ENCODE peak calls at places on chromosome 5, in ten cellular contexts. Q is bronchial epithelial cell; Z is lung; P is OCI-LY7; E is cardiac muscle cell; J is AG10803; A is effector memory CD4-positive, alpha-beta T cell; F is body of pancreas; X is CD8-positive, alpha-beta memory T cell; G is kidney epithelial cell. C is an unnamed sample.

GRCh38 chr5:34976347-34976746 is 47.0 kb downstream of the DNAJC21 start:
- DNase-seq in Q (no peak), Z (no peak), P (no peak), E (no peak), J (no peak), A (no peak), F (no peak), X (no peak), G (no peak), C (no peak)

GRCh38 chr5:154071799-154072781 is 33.3 kb downstream of the MFAP3 start:
- DNase-seq in Q (peak), Z (peak), P (peak), E (peak), J (peak), A (peak), F (peak), X (peak), G (no peak), C (peak)

GRCh38 chr5:74255692-74256091 is 384.8 kb downstream of the ENC1 start:
- DNase-seq in Q (no peak), Z (no peak), P (no peak), E (no peak), J (no peak), A (no peak), F (no peak), X (no peak), G (no peak), C (no peak)

GRCh38 chr5:132497488-132497997 is 7.0 kb upstream of the IRF1 start:
- DNase-seq in Q (peak), Z (peak), P (peak), E (peak), J (peak), A (no peak), F (peak), X (no peak), G (peak), C (no peak)

GRCh38 chr5:664343-664993 is 28.7 kb downstream of the TPPP start:
- DNase-seq in Q (no peak), Z (no peak), P (no peak), E (no peak), J (no peak), A (no peak), F (peak), X (no peak), G (no peak), C (no peak)

GRCh38 chr5:66324357-66324756 is 180.3 kb downstream of the SREK1 start:
- DNase-seq in Q (no peak), Z (no peak), P (no peak), E (no peak), J (no peak), A (no peak), F (peak), X (no peak), G (no peak), C (no peak)

GRCh38 chr5:14413331-14413750 is 168.3 kb upstream of the OTULINL start:
- DNase-seq in Q (no peak), Z (no peak), P (no peak), E (no peak), J (no peak), A (no peak), F (no peak), X (no peak), G (no peak), C (no peak)

GRCh38 chr5:137778772-137779564 is 24.8 kb upstream of the HNRNPA0 start:
- DNase-seq in Q (peak), Z (no peak), P (peak), E (peak), J (peak), A (no peak), F (no peak), X (no peak), G (no peak), C (no peak)

GRCh38 chr5:181191526-181192336 is 13.3 kb downstream of the TRIM7 start:
- DNase-seq in Q (peak), Z (peak), P (peak), E (peak), J (peak), A (peak), F (peak), X (peak), G (no peak), C (peak)

GRCh38 chr5:38536968-38537367 is 19.5 kb downstream of the LIFR start:
- DNase-seq in Q (peak), Z (no peak), P (no peak), E (no peak), J (no peak), A (no peak), F (no peak), X (no peak), G (no peak), C (no peak)

GRCh38 chr5:92916036-92916435 is 665.0 kb downstream of the NR2F1-AS1 start:
- DNase-seq in Q (peak), Z (no peak), P (no peak), E (peak), J (peak), A (no peak), F (no peak), X (no peak), G (no peak), C (no peak)

GRCh38 chr5:6184481-6184880 is 193.9 kb downstream of the MED10 start:
- DNase-seq in Q (no peak), Z (no peak), P (no peak), E (no peak), J (no peak), A (no peak), F (no peak), X (no peak), G (no peak), C (no peak)

GRCh38 chr5:146007270-146007669 is 70.9 kb downstream of the SH3RF2 start:
- DNase-seq in Q (no peak), Z (no peak), P (no peak), E (no peak), J (peak), A (no peak), F (no peak), X (no peak), G (no peak), C (no peak)

GRCh38 chr5:15791859-15792258 is 291.9 kb downstream of the FBXL7 start:
- DNase-seq in Q (no peak), Z (no peak), P (no peak), E (no peak), J (peak), A (no peak), F (no peak), X (no peak), G (no peak), C (no peak)

GRCh38 chr5:429453-430188 is 13.4 kb upstream of the EXOC3 start:
- DNase-seq in Q (no peak), Z (no peak), P (no peak), E (peak), J (peak), A (no peak), F (no peak), X (no peak), G (no peak), C (no peak)

GRCh38 chr5:61023131-61023530 is 78.1 kb downstream of the NDUFAF2 start:
- DNase-seq in Q (no peak), Z (no peak), P (no peak), E (peak), J (peak), A (no peak), F (no peak), X (no peak), G (no peak), C (no peak)

GRCh38 chr5:96714951-96715451 is 52.8 kb downstream of the CAST start:
- DNase-seq in Q (peak), Z (peak), P (peak), E (peak), J (peak), A (peak), F (peak), X (peak), G (no peak), C (peak)

GRCh38 chr5:103505581-103506305 is 56.8 kb downstream of the NUDT12 start:
- DNase-seq in Q (peak), Z (no peak), P (no peak), E (peak), J (peak), A (no peak), F (no peak), X (no peak), G (no peak), C (no peak)

GRCh38 chr5:67089200-67089725 is 107.3 kb downstream of the CD180 start:
- DNase-seq in Q (peak), Z (no peak), P (no peak), E (no peak), J (peak), A (no peak), F (no peak), X (no peak), G (no peak), C (no peak)

GRCh38 chr5:127878174-127878750 is 175.1 kb downstream of the CCDC192 start:
- DNase-seq in Q (peak), Z (peak), P (peak), E (peak), J (peak), A (no peak), F (peak), X (no peak), G (no peak), C (no peak)

GRCh38 chr5:6868816-6869215 is 155.6 kb downstream of the TENT4A start:
- DNase-seq in Q (no peak), Z (no peak), P (no peak), E (no peak), J (no peak), A (no peak), F (no peak), X (no peak), G (no peak), C (no peak)

GRCh38 chr5:3059488-3059887 is 308.0 kb upstream of the IRX2 start:
- DNase-seq in Q (no peak), Z (no peak), P (no peak), E (no peak), J (no peak), A (no peak), F (no peak), X (no peak), G (no peak), C (no peak)

GRCh38 chr5:132915681-132916080 is 42.2 kb downstream of the LEAP2 start:
- DNase-seq in Q (peak), Z (no peak), P (peak), E (peak), J (no peak), A (no peak), F (no peak), X (no peak), G (no peak), C (no peak)

GRCh38 chr5:66882592-66883227 is 286.5 kb downstream of the MAST4 start:
- DNase-seq in Q (peak), Z (no peak), P (no peak), E (peak), J (no peak), A (no peak), F (no peak), X (no peak), G (no peak), C (no peak)

GRCh38 chr5:168898261-168898911 is 319.2 kb upstream of the PANK3 start:
- DNase-seq in Q (no peak), Z (no peak), P (no peak), E (no peak), J (no peak), A (no peak), F (no peak), X (no peak), G (no peak), C (no peak)

GRCh38 chr5:130743091-130743490 is 422.0 kb downstream of the HINT1 start:
- DNase-seq in Q (no peak), Z (no peak), P (no peak), E (no peak), J (no peak), A (no peak), F (no peak), X (no peak), G (no peak), C (no peak)

GRCh38 chr5:16759147-16759800 is 142.5 kb upstream of the RETREG1 start:
- DNase-seq in Q (no peak), Z (no peak), P (no peak), E (no peak), J (no peak), A (no peak), F (no peak), X (no peak), G (no peak), C (no peak)

GRCh38 chr5:174773371-174773770 is 49.0 kb downstream of the MSX2 start:
- DNase-seq in Q (no peak), Z (no peak), P (no peak), E (no peak), J (no peak), A (no peak), F (no peak), X (no peak), G (no peak), C (no peak)

GRCh38 chr5:92963801-92964200 is 617.2 kb downstream of the NR2F1-AS1 start:
- DNase-seq in Q (peak), Z (no peak), P (no peak), E (no peak), J (no peak), A (no peak), F (no peak), X (no peak), G (no peak), C (no peak)

GRCh38 chr5:172833372-172833690 is 720 bp upstream of the ERGIC1 start:
- DNase-seq in Q (no peak), Z (no peak), P (no peak), E (no peak), J (no peak), A (no peak), F (no peak), X (no peak), G (no peak), C (no peak)
- H3K4me3 ChIP-seq in Q (no peak), Z (no peak), P (peak), E (peak), J (peak), A (peak), F (no peak), X (no peak), G (no peak), C (peak)

DNA sequence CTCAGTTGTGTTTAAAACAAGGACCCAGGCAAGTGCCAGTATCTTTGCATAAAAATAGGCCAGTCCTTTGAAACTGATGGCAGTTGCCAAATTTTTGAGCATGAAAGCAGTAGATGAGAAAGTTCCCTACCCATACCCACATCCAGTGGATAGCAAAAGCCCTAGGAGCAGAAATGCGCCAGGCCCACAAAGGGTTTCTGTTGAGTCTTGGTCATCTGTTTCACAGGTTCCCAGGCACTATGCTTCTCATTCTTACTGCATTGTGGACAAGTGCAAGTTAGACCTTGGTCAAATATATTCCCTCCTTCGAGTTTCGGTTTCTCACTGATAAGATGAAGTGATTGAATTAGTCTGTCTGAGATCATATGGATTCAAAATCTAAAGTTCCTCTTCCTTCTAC is 152.3 kb downstream of the NR3C1 start:
- DNase-seq in Q (no peak), Z (no peak), P (no peak), E (no peak), J (no peak), A (no peak), F (no peak), X (no peak), G (no peak), C (no peak)
- H3K4me3 ChIP-seq in Q (no peak), Z (no peak), P (no peak), E (no peak), J (no peak), A (no peak), F (no peak), X (no peak), G (no peak), C (no peak)

GRCh38 chr5:125006011-125006685 is 259.7 kb upstream of the ZNF608 start:
- DNase-seq in Q (no peak), Z (no peak), P (peak), E (no peak), J (no peak), A (no peak), F (no peak), X (no peak), G (no peak), C (no peak)

GRCh38 chr5:125004009-125004408 is 257.6 kb upstream of the ZNF608 start:
- DNase-seq in Q (no peak), Z (no peak), P (no peak), E (no peak), J (no peak), A (no peak), F (no peak), X (no peak), G (no peak), C (no peak)

GRCh38 chr5:125002727-125003598 is 256.5 kb upstream of the ZNF608 start:
- DNase-seq in Q (no peak), Z (no peak), P (no peak), E (no peak), J (no peak), A (no peak), F (no peak), X (no peak), G (no peak), C (no peak)

GRCh38 chr5:125011014-125011413 is 264.6 kb upstream of the ZNF608 start:
- DNase-seq in Q (no peak), Z (no peak), P (no peak), E (no peak), J (no peak), A (no peak), F (no peak), X (no peak), G (no peak), C (no peak)

GRCh38 chr5:125005287-125005686 is 258.8 kb upstream of the ZNF608 start:
- DNase-seq in Q (no peak), Z (no peak), P (peak), E (no peak), J (no peak), A (no peak), F (no peak), X (no peak), G (no peak), C (no peak)
- H3K4me3 ChIP-seq in Q (no peak), Z (no peak), P (peak), E (no peak), J (no peak), A (no peak), F (no peak), X (no peak), G (no peak), C (no peak)

GRCh38 chr5:176817864-176818377 is 7.6 kb downstream of the UNC5A start:
- DNase-seq in Q (no peak), Z (no peak), P (no peak), E (peak), J (no peak), A (no peak), F (no peak), X (no peak), G (no peak), C (no peak)
- H3K4me3 ChIP-seq in Q (peak), Z (no peak), P (no peak), E (peak), J (no peak), A (peak), F (no peak), X (no peak), G (peak), C (peak)

GRCh38 chr5:150623152-150623877 is 17.1 kb upstream of the SYNPO start:
- DNase-seq in Q (no peak), Z (no peak), P (no peak), E (no peak), J (no peak), A (no peak), F (no peak), X (no peak), G (no peak), C (no peak)
- H3K4me3 ChIP-seq in Q (no peak), Z (no peak), P (no peak), E (no peak), J (no peak), A (no peak), F (no peak), X (no peak), G (no peak), C (no peak)

GRCh38 chr5:135993248-135993893 is 35.4 kb upstream of the TGFBI start:
- DNase-seq in Q (peak), Z (no peak), P (no peak), E (no peak), J (peak), A (no peak), F (no peak), X (no peak), G (no peak), C (no peak)
- H3K4me3 ChIP-seq in Q (no peak), Z (no peak), P (no peak), E (no peak), J (no peak), A (no peak), F (no peak), X (no peak), G (no peak), C (no peak)

GRCh38 chr5:57175586-57175985 is 1.7 kb downstream of the GPBP1 start:
- DNase-seq in Q (no peak), Z (no peak), P (peak), E (no peak), J (no peak), A (no peak), F (no peak), X (no peak), G (no peak), C (no peak)
- H3K4me3 ChIP-seq in Q (peak), Z (no peak), P (peak), E (peak), J (peak), A (peak), F (peak), X (peak), G (peak), C (peak)

DNA sequence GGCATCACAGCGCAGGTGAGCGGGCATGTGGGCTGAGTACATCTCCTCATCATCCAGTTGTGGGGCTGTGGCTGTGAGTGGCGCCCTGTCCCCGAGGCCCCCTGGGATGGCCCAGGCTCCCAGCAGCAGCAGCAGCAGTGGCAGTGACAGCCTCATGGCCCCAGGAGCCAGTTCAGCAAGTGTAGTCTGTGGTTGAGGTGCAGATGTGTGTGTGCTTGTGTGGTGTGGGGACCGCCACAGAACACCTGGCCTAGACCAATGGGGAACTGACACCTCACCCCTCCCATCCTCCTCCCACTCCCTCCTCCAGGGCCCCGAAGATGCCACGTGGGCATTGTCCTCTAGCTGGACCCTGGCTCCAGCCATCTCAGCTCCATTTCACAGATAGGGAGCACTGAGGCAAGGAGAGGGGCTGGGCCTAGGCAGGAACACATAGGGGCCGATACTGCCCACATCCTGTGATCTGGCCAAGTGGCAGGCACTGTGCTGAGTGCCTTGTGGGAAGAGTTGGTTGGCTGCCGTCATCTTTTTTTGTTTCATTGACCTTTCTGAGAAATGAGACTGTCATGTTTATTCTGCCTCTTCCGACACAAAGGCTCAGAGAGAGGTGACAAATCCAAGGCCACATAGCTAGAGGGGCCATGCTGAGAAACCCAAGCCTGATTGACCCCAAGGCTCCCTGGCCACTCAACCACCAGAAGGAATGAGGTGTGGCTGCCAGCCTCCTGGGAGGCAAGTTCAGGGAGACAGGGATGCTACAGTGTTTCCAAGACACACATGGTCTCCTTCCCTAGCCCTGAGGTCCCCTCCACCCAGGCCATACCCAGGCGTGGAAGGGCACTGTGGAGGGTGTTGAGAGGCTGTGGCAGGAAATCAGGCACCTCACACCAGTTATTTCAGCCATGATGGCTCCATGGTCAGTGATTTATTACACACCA is at the start of gene MZB1:
- DNase-seq in Q (no peak), Z (no peak), P (peak), E (no peak), J (no peak), A (peak), F (no peak), X (peak), G (no peak), C (peak)
- H3K4me3 ChIP-seq in Q (no peak), Z (no peak), P (peak), E (no peak), J (no peak), A (no peak), F (no peak), X (peak), G (no peak), C (no peak)

DNA sequence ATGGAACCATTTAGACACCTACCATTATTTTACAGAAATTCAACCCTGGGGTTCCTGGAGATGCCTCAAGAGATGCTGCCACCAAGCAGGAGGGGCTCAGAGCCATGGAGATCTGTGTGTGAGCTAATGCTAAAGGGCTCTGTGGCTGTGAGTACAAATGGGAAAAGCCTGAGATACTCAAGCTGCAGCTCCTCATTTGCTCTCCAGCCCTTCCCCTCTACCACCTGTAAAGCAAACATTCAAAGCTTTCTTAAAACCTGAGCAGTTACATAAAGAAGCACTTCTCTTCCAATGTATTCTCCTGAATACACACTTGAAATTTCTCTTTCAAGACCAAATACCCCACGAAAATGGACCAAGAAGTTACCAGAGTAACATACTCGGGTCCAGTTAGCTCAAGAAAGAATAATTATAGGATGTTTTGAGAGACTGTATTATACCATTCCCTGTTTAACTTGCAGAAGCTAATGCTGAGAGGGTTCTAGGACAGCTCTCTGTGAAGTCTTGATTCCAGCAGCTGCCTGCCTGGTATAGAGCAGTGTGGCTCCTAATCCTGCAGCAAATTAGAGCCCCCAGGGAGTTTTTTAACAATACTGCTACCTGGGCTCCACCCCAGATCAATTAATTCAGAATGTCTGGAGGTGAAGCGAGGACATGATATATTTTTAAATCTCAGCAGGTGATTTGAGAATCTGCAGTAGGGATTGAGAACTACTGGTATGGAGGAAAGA is 21.1 kb downstream of the RGS7BP start:
- DNase-seq in Q (no peak), Z (no peak), P (no peak), E (no peak), J (no peak), A (no peak), F (no peak), X (no peak), G (no peak), C (no peak)
- H3K4me3 ChIP-seq in Q (no peak), Z (no peak), P (no peak), E (no peak), J (no peak), A (no peak), F (no peak), X (no peak), G (no peak), C (no peak)

C was measured in gastrocnemius medialis.